ENCODE peak calls at places on chromosomes 1 and 21, in eight cellular contexts. W is fibroblast of lung; C is Peyer's patch; H is CD4-positive, CD25-positive, alpha-beta regulatory T cell; L is PC-3; Q is body of pancreas; I is heart right ventricle; S is left ventricle myocardium inferior. E is an unnamed sample.

GRCh38 chr1:66288048-66288447 is 245.9 kb upstream of the SGIP1 start:
- DNase-seq in S (no peak), I (no peak), H (no peak), Q (no peak), C (no peak), W (no peak), L (peak; percentile 37), E (no peak)

GRCh38 chr1:177937931-177938330 is 31.9 kb downstream of the SEC16B start:
- DNase-seq in I (no peak), C (no peak), W (peak; percentile 93), L (no peak), Q (no peak), H (no peak), S (no peak), E (peak; percentile 8)

GRCh38 chr1:7646981-7647901 is 123.9 kb upstream of the VAMP3 start:
- DNase-seq in L (peak; percentile 70), W (peak; percentile 20), Q (peak; percentile 80), H (peak; percentile 42), I (peak; percentile 79), C (peak; percentile 82), S (peak; percentile 57), E (peak; percentile 91)

GRCh38 chr1:33043267-33044090 is 6.8 kb upstream of the AK2 start:
- DNase-seq in C (no peak), H (no peak), I (no peak), Q (no peak), W (peak; percentile 50), S (no peak), L (no peak), E (no peak)

GRCh38 chr21:42796327-42797062 is 82.8 kb downstream of the WDR4 start:
- DNase-seq in I (no peak), H (no peak), S (no peak), C (no peak), W (no peak), Q (no peak), L (no peak), E (no peak)

GRCh38 chr1:241518447-241519307 is 878 bp downstream of the FH start:
- DNase-seq in H (no peak), C (peak; percentile 50), Q (no peak), I (no peak), L (peak; percentile 41), S (no peak), W (peak; percentile 45), E (peak; percentile 6)

GRCh38 chr1:15700510-15700909 is 16.4 kb downstream of the PLEKHM2 start:
- DNase-seq in L (no peak), C (no peak), I (no peak), S (no peak), Q (no peak), H (no peak), W (peak; percentile 63), E (no peak)

GRCh38 chr1:41380979-41381690 is 19.9 kb downstream of the FOXO6 start:
- DNase-seq in C (no peak), L (no peak), I (peak; percentile 66), Q (peak; percentile 75), S (peak; percentile 61), W (no peak), H (no peak), E (peak; percentile 51)

GRCh38 chr1:234970731-234971476 is 157.7 kb downstream of the TOMM20 start:
- DNase-seq in H (no peak), L (peak; percentile 29), W (peak; percentile 100), S (peak; percentile 78), I (peak; percentile 67), C (peak; percentile 77), Q (peak; percentile 75), E (no peak)

GRCh38 chr1:40344597-40344996 is 27.5 kb upstream of the COL9A2 start:
- DNase-seq in Q (peak; percentile 23), C (peak; percentile 79), L (no peak), I (no peak), W (peak; percentile 65), H (peak; percentile 10), S (peak; percentile 36), E (no peak)

GRCh38 chr1:162905759-162906158 is 44.8 kb upstream of the CCDC190 start:
- DNase-seq in C (no peak), S (no peak), I (no peak), Q (no peak), L (peak; percentile 92), H (no peak), W (peak; percentile 87), E (peak; percentile 76)

GRCh38 chr1:164991763-164992162 is 364.8 kb downstream of the LMX1A start:
- DNase-seq in C (no peak), H (no peak), Q (no peak), I (no peak), W (no peak), L (no peak), S (no peak), E (no peak)

GRCh38 chr1:156508205-156508954 is 7.8 kb upstream of the MEF2D start:
- DNase-seq in H (no peak), C (peak; percentile 81), Q (peak; percentile 37), L (no peak), S (peak; percentile 80), W (peak; percentile 76), I (peak; percentile 77), E (no peak)

GRCh38 chr21:41445465-41445862 is 19.4 kb downstream of the MX1 start:
- DNase-seq in W (no peak), H (no peak), Q (no peak), I (no peak), C (no peak), S (no peak), L (no peak), E (no peak)

GRCh38 chr21:45894107-45894810 is 87.3 kb upstream of the COL6A1 start:
- DNase-seq in I (peak; percentile 45), H (no peak), Q (peak; percentile 27), L (peak; percentile 17), S (peak; percentile 53), W (peak; percentile 81), C (no peak), E (no peak)

GRCh38 chr21:46639489-46640386 is 4.3 kb downstream of the PRMT2 start:
- DNase-seq in Q (no peak), L (peak; percentile 58), W (peak; percentile 10), I (no peak), S (no peak), C (no peak), H (no peak), E (no peak)

GRCh38 chr1:60808676-60809075 is 273.7 kb upstream of the NFIA start:
- DNase-seq in I (no peak), C (no peak), W (no peak), H (no peak), L (no peak), S (no peak), Q (no peak), E (no peak)

DNA sequence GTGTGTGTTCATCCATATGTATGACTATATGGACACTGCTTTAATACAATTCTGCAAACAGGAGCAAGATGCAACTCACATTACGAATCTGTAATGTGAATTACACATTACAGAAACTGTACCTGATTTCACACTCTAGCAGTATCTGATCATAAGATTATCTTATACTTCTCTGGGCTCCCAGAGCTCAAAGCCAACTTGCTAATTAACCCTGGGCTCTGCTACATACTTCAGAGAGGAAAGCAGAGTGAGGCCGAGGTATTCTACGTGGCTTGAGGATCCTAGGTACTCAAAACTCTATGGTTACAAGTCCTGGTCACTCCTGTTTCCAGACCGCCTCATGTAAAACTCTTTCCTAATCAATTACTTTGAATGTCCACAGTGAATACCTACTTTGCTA is 149.2 kb upstream of the KRTAP19-8 start:
- DNase-seq in Q (no peak), S (no peak), I (no peak), W (no peak), L (no peak), C (no peak), H (no peak), E (no peak)
- H3K27ac ChIP-seq in Q (no peak overlapping the region), S (no peak overlapping the region), I (no peak overlapping the region), W (no peak overlapping the region), L (no peak overlapping the region), C (no peak overlapping the region), H (peak overlapping the region; percentile 94), E (no peak overlapping the region)

GRCh38 chr1:160741092-160741501 is 2.0 kb downstream of the SLAMF7 start:
- DNase-seq in I (no peak), Q (no peak), S (no peak), W (no peak), H (no peak), C (no peak), L (no peak), E (no peak)

GRCh38 chr1:160741597-160742348 is 2.7 kb downstream of the SLAMF7 start:
- DNase-seq in W (no peak), C (no peak), Q (no peak), L (no peak), H (no peak), S (no peak), I (no peak), E (no peak)

GRCh38 chr1:160740133-160740688 is 1.2 kb downstream of the SLAMF7 start:
- DNase-seq in I (no peak), H (no peak), Q (no peak), S (no peak), W (no peak), C (no peak), L (no peak), E (no peak)

GRCh38 chr1:160738266-160738665 is 781 bp upstream of the SLAMF7 start:
- DNase-seq in H (no peak), L (no peak), C (no peak), W (no peak), Q (no peak), S (no peak), I (no peak), E (no peak)

GRCh38 chr1:160739098-160739511 is at the start of gene SLAMF7:
- DNase-seq in W (no peak), H (no peak), I (no peak), L (peak; percentile 82), C (peak; percentile 70), Q (peak; percentile 9), S (no peak), E (peak; percentile 55)
- H3K27ac ChIP-seq in W (no peak within 1 kb of the TSS), H (no peak within 1 kb of the TSS), I (no peak within 1 kb of the TSS), L (no peak within 1 kb of the TSS), C (peak within 1 kb of the TSS; percentile 57), Q (no peak within 1 kb of the TSS), S (no peak within 1 kb of the TSS), E (no peak within 1 kb of the TSS)

GRCh38 chr1:54408701-54409066 is 2.5 kb upstream of the SSBP3 start:
- DNase-seq in Q (no peak), L (no peak), H (no peak), W (no peak), I (no peak), S (no peak), C (no peak), E (no peak)
- H3K27ac ChIP-seq in Q (peak overlapping the region; percentile 95), L (peak overlapping the region; percentile 89), H (no peak overlapping the region), W (no peak overlapping the region), I (peak overlapping the region; percentile 97), S (peak overlapping the region; percentile 93), C (peak overlapping the region; percentile 71), E (peak overlapping the region; percentile 96)

DNA sequence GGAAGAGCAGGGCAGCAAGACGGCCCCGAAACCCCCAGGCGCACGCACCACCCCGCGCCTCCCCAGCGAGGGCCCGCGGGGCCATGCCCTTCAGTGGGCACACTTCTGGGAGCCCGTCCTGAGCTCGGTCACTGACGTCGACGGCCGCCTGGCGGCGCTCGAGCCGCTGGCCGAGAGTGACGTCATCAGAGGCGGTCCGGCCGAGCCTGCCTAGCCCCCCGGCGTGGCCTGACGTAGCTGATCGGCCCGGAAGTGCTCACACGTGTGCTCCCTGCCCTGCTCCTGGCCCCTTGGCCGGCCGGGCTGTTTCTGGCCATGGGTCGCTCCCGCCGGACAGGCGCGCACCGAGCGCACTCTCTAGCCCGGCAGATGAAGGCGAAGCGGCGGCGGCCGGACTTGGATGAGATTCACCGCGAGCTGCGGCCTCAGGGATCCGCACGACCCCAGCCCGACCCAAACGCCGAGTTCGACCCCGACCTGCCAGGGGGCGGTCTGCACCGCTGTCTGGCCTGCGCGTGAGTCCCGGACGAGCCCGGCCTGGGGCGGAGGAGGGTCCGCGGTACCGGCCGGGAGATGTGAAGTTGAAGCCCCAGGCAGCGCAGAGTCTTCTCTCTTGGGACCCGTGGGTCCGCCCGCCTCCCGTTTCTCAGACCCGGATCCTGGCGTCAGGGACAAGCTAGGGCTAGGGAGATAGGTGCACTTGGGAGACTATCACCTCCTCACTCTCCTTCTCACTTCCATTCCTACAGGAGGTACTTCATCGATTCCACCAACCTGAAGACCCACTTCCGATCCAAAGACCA is at the start of gene ZNF593:
- DNase-seq in H (peak; percentile 76), C (peak; percentile 96), L (peak; percentile 92), Q (peak; percentile 94), I (peak; percentile 94), W (peak; percentile 88), S (peak; percentile 92), E (peak; percentile 93)
- H3K27ac ChIP-seq in H (peak within 1 kb of the TSS; percentile 75), C (peak within 1 kb of the TSS; percentile 55), L (peak within 1 kb of the TSS; percentile 72), Q (peak within 1 kb of the TSS; percentile 87), I (peak within 1 kb of the TSS; percentile 88), W (peak within 1 kb of the TSS; percentile 84), S (peak within 1 kb of the TSS; percentile 83), E (peak within 1 kb of the TSS; percentile 55)